ENCODE peak calls at places on chromosomes 5 and 9, in four cellular contexts. H, N, F and T are unnamed samples.

GRCh38 chr5:155953335-155953734 is 373.6 kb upstream of the SGCD start:
- DNase-seq in H (no peak), N (no peak), F (no peak), T (no peak)

GRCh38 chr5:139155333-139155732 is 42.8 kb downstream of the SIL1 start:
- DNase-seq in H (no peak), N (no peak), F (no peak), T (no peak)

GRCh38 chr5:157870837-157871834 is 12.2 kb upstream of the CLINT1 start:
- DNase-seq in H (no peak), N (no peak), F (peak), T (no peak)

GRCh38 chr9:132160802-132161742 is 786 bp upstream of the NTNG2 start:
- DNase-seq in H (no peak), N (no peak), F (no peak), T (peak)

GRCh38 chr5:93404246-93404645 is 176.8 kb downstream of the NR2F1-AS1 start:
- DNase-seq in H (no peak), N (no peak), F (no peak), T (no peak)

GRCh38 chr9:133202145-133202513 is 6.9 kb downstream of the OBP2B start:
- DNase-seq in H (no peak), N (no peak), F (no peak), T (no peak)

GRCh38 chr5:55903121-55903701 is 52.1 kb downstream of the IL31RA start:
- DNase-seq in H (no peak), N (no peak), F (no peak), T (no peak)

GRCh38 chr5:157971466-157972324 is 112.8 kb upstream of the CLINT1 start:
- DNase-seq in H (peak), N (no peak), F (no peak), T (peak)

GRCh38 chr5:107290780-107291398 is 379.8 kb downstream of the EFNA5 start:
- DNase-seq in H (no peak), N (no peak), F (no peak), T (no peak)

GRCh38 chr5:173556142-173557028 is 60.1 kb downstream of the BOD1 start:
- DNase-seq in H (no peak), N (no peak), F (no peak), T (no peak)

GRCh38 chr5:69527128-69527745 is 32.8 kb upstream of the GTF2H2C start:
- DNase-seq in H (no peak), N (no peak), F (no peak), T (no peak)

GRCh38 chr5:92177926-92178487 is 794.9 kb upstream of the ARRDC3 start:
- DNase-seq in H (no peak), N (no peak), F (no peak), T (no peak)

DNA sequence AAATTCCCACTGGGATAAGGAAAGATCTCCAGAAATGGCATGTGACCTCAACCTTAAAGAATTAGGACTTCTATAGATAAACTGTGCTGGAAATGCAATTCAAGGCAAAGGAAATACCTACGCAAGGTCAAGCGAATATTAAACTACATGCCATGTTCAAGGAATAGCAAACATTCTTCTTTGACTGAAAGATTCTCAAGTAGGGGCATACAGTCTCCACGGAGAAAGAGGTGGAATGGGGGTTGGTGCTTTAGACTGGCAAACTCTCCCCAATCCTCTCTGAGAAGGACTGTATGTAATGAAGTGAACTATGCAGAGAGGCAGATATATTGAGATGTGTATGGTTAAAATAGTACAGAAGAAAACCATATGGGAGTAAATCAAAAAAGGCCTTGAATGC is 6.1 kb downstream of the RICTOR start:
- DNase-seq in H (no peak), N (no peak), F (no peak), T (no peak)
- TF ChIP-seq ELF4 in H (no peak), N (no peak), F (no peak), T (no peak)

GRCh38 chr9:18499987-18500386 is 26.0 kb downstream of the ADAMTSL1 start:
- DNase-seq in H (no peak), N (no peak), F (no peak), T (no peak)

GRCh38 chr9:18495065-18495464 is 21.1 kb downstream of the ADAMTSL1 start:
- DNase-seq in H (no peak), N (no peak), F (no peak), T (no peak)

GRCh38 chr9:18496586-18496985 is 22.6 kb downstream of the ADAMTSL1 start:
- DNase-seq in H (no peak), N (no peak), F (no peak), T (no peak)

GRCh38 chr9:18502546-18502945 is 28.6 kb downstream of the ADAMTSL1 start:
- DNase-seq in H (no peak), N (no peak), F (no peak), T (no peak)

DNA sequence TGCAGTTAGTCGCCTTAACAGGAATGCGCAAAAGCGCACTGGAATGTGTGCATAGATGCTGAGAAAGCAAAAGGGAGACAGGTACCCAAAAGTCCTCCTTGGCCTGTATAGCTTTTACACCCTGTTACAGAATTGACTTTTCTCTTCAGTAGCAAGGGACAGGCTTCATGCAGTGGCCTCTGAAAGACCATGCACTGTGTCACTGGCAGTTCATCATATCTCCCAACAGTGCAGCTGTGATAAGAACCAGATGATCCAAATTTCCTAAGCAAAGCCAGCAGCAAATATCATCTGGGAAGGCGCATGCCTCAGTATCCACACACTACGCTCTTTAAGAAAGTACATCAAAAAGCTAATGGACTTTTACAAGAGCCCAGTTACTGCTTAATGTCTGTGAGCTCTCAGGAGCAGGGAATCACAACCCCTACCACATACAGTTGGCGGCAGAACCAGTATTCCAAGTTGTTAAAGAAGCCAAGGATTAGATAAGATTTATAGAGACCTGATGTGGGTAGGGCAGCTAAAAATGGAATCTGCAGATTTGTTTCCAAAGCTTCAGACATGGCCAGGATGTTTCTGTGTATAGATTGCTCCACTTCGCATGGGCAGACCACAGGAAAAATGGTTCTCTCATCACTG is 25.1 kb downstream of the ADAMTSL1 start:
- DNase-seq in H (no peak), N (no peak), F (no peak), T (no peak)
- TF ChIP-seq ELF4 in H (no peak), N (no peak), F (no peak), T (no peak)

DNA sequence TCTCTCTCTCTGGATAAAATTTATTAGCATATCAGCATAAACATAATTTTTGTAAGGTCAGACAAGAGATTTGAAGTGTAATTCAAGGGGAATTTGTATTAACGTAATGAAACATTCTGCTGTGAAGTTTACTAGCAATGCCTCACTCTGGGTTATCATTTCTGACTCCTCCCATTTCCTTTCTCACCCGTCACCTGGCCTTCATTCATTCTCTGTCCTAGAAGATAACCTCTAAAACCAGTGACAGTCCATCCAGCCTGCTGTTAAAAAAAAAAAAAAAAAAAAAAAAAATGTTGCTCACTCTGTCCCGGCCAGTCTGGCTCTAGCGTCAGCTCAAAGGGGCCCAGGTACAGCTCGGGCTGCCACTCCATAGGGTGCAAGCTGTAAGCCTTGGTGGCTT is 27.2 kb downstream of the GRAMD2B start:
- DNase-seq in H (no peak), N (peak), F (no peak), T (no peak)
- TF ChIP-seq ELF4 in H (no peak), N (no peak), F (no peak), T (no peak)

DNA sequence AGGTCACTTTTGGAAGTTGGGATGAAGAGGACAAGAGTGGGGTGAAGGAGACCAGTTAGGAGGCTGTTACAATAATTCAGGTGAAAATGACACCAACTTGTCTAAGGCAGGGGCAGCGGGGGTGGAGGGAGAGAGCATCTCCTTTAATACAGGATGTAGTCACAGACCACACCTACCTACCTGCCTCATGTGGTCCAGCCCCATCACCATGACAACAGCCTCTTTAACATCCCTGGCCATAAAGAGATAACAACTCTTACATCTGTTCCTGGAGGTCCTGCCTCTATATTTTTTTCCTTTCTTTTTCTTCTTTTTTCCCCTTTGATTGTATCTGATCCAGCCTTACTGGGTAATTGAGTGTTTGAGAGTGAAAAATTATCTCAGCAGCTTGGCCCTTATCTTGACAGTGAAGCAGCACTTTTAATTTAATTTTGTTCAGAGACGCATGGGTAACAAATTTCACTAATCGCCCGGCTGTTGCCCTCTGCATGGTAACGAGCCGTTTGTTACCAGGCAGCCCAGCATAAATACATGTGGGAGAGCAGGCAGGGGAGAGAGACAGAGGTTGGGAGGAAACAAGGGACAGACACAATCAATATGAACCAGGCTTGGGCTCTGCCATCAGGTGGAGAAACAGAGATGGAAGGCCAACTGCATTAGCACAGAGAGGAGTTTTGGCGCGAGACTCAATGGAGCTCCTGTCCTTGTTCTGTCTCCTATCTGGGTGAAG is 338.1 kb downstream of the ASTN2 start:
- DNase-seq in H (peak), N (no peak), F (no peak), T (no peak)
- TF ChIP-seq ELF4 in H (no peak), N (no peak), F (no peak), T (no peak)